ENCODE peak calls at places on chromosome 18, in nine cellular contexts. One of them, this sample, is unnamed.

GRCh38 chr18:73645175-73645715 is 502.4 kb downstream of the FBXO15 start:
- DNase-seq in ovary: no peak
- DNase-seq in right lobe of liver: no peak
- DNase-seq in HCT116: no peak
- DNase-seq in adrenal gland: no peak
- DNase-seq in breast epithelium: no peak
- DNase-seq in A549: no peak
- DNase-seq in prostate gland: no peak
- DNase-seq in H1: no peak
- DNase-seq in this sample: no peak

GRCh38 chr18:9619545-9619944 is 5.2 kb upstream of the PPP4R1 start:
- DNase-seq in ovary: no peak
- DNase-seq in right lobe of liver: no peak
- DNase-seq in HCT116: no peak
- DNase-seq in adrenal gland: no peak
- DNase-seq in breast epithelium: no peak
- DNase-seq in A549: no peak
- DNase-seq in prostate gland: no peak
- DNase-seq in H1: no peak
- DNase-seq in this sample: no peak

GRCh38 chr18:23719634-23720201 is 30.5 kb downstream of the LAMA3 start:
- DNase-seq in ovary: no peak
- DNase-seq in right lobe of liver: no peak
- DNase-seq in HCT116: peak
- DNase-seq in adrenal gland: peak
- DNase-seq in breast epithelium: no peak
- DNase-seq in A549: peak
- DNase-seq in prostate gland: no peak
- DNase-seq in H1: peak
- DNase-seq in this sample: no peak

GRCh38 chr18:28494151-28494550 is 317.2 kb upstream of the CDH2 start:
- DNase-seq in ovary: no peak
- DNase-seq in right lobe of liver: no peak
- DNase-seq in HCT116: no peak
- DNase-seq in adrenal gland: no peak
- DNase-seq in breast epithelium: no peak
- DNase-seq in A549: no peak
- DNase-seq in prostate gland: no peak
- DNase-seq in H1: no peak
- DNase-seq in this sample: no peak

GRCh38 chr18:76588591-76589303 is 93.7 kb upstream of the ZNF516 start:
- DNase-seq in ovary: no peak
- DNase-seq in right lobe of liver: no peak
- DNase-seq in HCT116: no peak
- DNase-seq in adrenal gland: peak
- DNase-seq in breast epithelium: no peak
- DNase-seq in A549: no peak
- DNase-seq in prostate gland: no peak
- DNase-seq in H1: no peak
- DNase-seq in this sample: no peak

GRCh38 chr18:67600181-67600631 is 83.7 kb upstream of the DSEL start:
- DNase-seq in ovary: no peak
- DNase-seq in right lobe of liver: no peak
- DNase-seq in HCT116: no peak
- DNase-seq in adrenal gland: no peak
- DNase-seq in breast epithelium: no peak
- DNase-seq in A549: no peak
- DNase-seq in prostate gland: no peak
- DNase-seq in H1: no peak
- DNase-seq in this sample: no peak

GRCh38 chr18:75293591-75293990 is 83.0 kb downstream of the TSHZ1 start:
- DNase-seq in ovary: no peak
- DNase-seq in right lobe of liver: no peak
- DNase-seq in HCT116: no peak
- DNase-seq in adrenal gland: no peak
- DNase-seq in breast epithelium: no peak
- DNase-seq in A549: no peak
- DNase-seq in prostate gland: no peak
- DNase-seq in H1: no peak
- DNase-seq in this sample: no peak

GRCh38 chr18:13161276-13161899 is 57.2 kb upstream of the LDLRAD4 start:
- DNase-seq in ovary: no peak
- DNase-seq in right lobe of liver: no peak
- DNase-seq in HCT116: no peak
- DNase-seq in adrenal gland: no peak
- DNase-seq in breast epithelium: no peak
- DNase-seq in A549: no peak
- DNase-seq in prostate gland: no peak
- DNase-seq in H1: no peak
- DNase-seq in this sample: no peak

GRCh38 chr18:79569720-79570119 is 109.9 kb upstream of the CTDP1 start:
- DNase-seq in ovary: peak
- DNase-seq in right lobe of liver: peak
- DNase-seq in HCT116: no peak
- DNase-seq in adrenal gland: no peak
- DNase-seq in breast epithelium: peak
- DNase-seq in A549: no peak
- DNase-seq in prostate gland: no peak
- DNase-seq in H1: no peak
- DNase-seq in this sample: no peak

GRCh38 chr18:79570266-79571201 is 109.1 kb upstream of the CTDP1 start:
- DNase-seq in ovary: peak
- DNase-seq in right lobe of liver: peak
- DNase-seq in HCT116: peak
- DNase-seq in adrenal gland: peak
- DNase-seq in breast epithelium: peak
- DNase-seq in A549: no peak
- DNase-seq in prostate gland: no peak
- DNase-seq in H1: no peak
- DNase-seq in this sample: no peak

GRCh38 chr18:79566841-79567370 is 112.7 kb upstream of the CTDP1 start:
- DNase-seq in ovary: no peak
- DNase-seq in right lobe of liver: peak
- DNase-seq in HCT116: no peak
- DNase-seq in adrenal gland: no peak
- DNase-seq in breast epithelium: no peak
- DNase-seq in A549: no peak
- DNase-seq in prostate gland: no peak
- DNase-seq in H1: no peak
- DNase-seq in this sample: no peak

GRCh38 chr18:79568543-79569205 is 110.9 kb upstream of the CTDP1 start:
- DNase-seq in ovary: peak
- DNase-seq in right lobe of liver: peak
- DNase-seq in HCT116: no peak
- DNase-seq in adrenal gland: no peak
- DNase-seq in breast epithelium: no peak
- DNase-seq in A549: no peak
- DNase-seq in prostate gland: no peak
- DNase-seq in H1: no peak
- DNase-seq in this sample: peak

DNA sequence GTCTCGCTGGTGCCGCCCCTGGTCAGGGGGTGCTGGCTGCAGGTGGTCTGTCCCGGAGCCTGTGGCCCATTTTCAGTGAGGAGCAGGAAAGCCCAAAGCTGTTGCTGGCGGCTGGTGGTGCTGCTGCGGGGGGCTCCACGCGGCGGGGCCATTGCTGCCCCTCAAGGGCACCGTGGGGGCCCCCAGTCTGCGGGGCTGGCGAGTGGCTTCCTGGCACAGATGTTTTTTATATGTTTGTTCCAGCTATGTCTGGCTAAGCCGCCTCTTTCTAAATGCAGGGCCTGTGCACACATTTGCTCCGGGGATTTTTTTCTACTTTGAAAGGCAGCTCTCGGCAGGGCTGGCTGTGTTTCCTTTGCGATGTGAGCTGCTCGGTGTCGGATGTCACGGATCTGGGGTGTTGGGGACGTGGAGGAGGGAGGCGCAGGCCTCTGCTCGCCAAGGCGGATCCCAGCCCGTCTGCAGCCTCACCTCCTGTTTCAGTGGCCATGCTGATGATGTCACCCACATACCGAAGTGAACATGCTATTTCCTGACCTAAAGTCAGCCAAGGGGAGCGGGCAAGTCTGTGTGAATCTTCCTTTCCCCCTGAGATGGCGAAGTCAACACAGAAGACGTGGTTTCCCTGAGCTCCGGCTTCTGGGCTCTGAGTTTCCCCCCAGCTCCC is 112.0 kb upstream of the CTDP1 start:
- DNase-seq in ovary: no peak
- DNase-seq in right lobe of liver: peak
- DNase-seq in HCT116: no peak
- DNase-seq in adrenal gland: no peak
- DNase-seq in breast epithelium: no peak
- DNase-seq in A549: no peak
- DNase-seq in prostate gland: peak
- DNase-seq in H1: peak
- DNase-seq in this sample: peak
- H3K27ac ChIP-seq in ovary: no peak
- H3K27ac ChIP-seq in right lobe of liver: no peak
- H3K27ac ChIP-seq in HCT116: no peak
- H3K27ac ChIP-seq in adrenal gland: no peak
- H3K27ac ChIP-seq in breast epithelium: peak
- H3K27ac ChIP-seq in A549: no peak
- H3K27ac ChIP-seq in prostate gland: peak
- H3K27ac ChIP-seq in H1: peak
- H3K27ac ChIP-seq in this sample: peak

GRCh38 chr18:39558658-39559057 is 1993.1 kb upstream of the CELF4 start:
- DNase-seq in ovary: no peak
- DNase-seq in right lobe of liver: no peak
- DNase-seq in HCT116: no peak
- DNase-seq in adrenal gland: no peak
- DNase-seq in breast epithelium: no peak
- DNase-seq in A549: no peak
- DNase-seq in prostate gland: no peak
- DNase-seq in H1: no peak
- DNase-seq in this sample: no peak

GRCh38 chr18:39555511-39555910 is 1989.9 kb upstream of the CELF4 start:
- DNase-seq in ovary: no peak
- DNase-seq in right lobe of liver: no peak
- DNase-seq in HCT116: no peak
- DNase-seq in adrenal gland: no peak
- DNase-seq in breast epithelium: no peak
- DNase-seq in A549: no peak
- DNase-seq in prostate gland: no peak
- DNase-seq in H1: no peak
- DNase-seq in this sample: no peak

GRCh38 chr18:39564716-39565115 is 1999.1 kb upstream of the CELF4 start:
- DNase-seq in ovary: no peak
- DNase-seq in right lobe of liver: no peak
- DNase-seq in HCT116: no peak
- DNase-seq in adrenal gland: no peak
- DNase-seq in breast epithelium: no peak
- DNase-seq in A549: no peak
- DNase-seq in prostate gland: no peak
- DNase-seq in H1: no peak
- DNase-seq in this sample: no peak

DNA sequence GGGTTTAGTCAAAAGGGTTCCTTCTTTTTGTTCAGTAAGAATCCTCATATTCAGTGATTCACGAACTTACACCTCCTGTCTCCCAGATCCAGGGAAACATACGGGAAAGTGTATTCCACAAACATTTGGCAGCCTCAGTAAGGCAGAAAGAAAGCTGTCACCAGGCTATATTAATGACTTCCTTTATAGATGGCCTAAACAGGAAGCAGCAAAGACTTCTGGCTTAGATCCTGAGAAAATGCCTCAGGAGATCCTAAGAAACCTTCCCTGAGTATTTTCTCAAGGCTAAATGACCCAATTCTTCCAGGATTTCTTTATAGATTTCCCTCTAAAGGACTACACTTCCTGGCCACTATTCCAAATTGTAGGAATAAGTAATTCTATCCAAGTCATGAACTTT is 1995.5 kb upstream of the CELF4 start:
- DNase-seq in ovary: no peak
- DNase-seq in right lobe of liver: no peak
- DNase-seq in HCT116: no peak
- DNase-seq in adrenal gland: no peak
- DNase-seq in breast epithelium: no peak
- DNase-seq in A549: no peak
- DNase-seq in prostate gland: no peak
- DNase-seq in H1: no peak
- DNase-seq in this sample: no peak
- TF ChIP-seq POLR2A in ovary: no peak
- TF ChIP-seq POLR2A in right lobe of liver: no peak
- TF ChIP-seq POLR2A in HCT116: no peak
- TF ChIP-seq POLR2A in adrenal gland: no peak
- TF ChIP-seq POLR2A in breast epithelium: no peak
- TF ChIP-seq POLR2A in A549: no peak
- TF ChIP-seq POLR2A in prostate gland: no peak
- TF ChIP-seq POLR2A in H1: no peak
- TF ChIP-seq POLR2A in this sample: no peak

GRCh38 chr18:59144483-59144882 is 4.8 kb downstream of the SEC11C start:
- DNase-seq in ovary: no peak
- DNase-seq in right lobe of liver: no peak
- DNase-seq in HCT116: no peak
- DNase-seq in adrenal gland: no peak
- DNase-seq in breast epithelium: no peak
- DNase-seq in A549: no peak
- DNase-seq in prostate gland: no peak
- DNase-seq in H1: no peak
- DNase-seq in this sample: no peak

GRCh38 chr18:59140287-59140885 is 702 bp downstream of the SEC11C start:
- DNase-seq in ovary: no peak
- DNase-seq in right lobe of liver: no peak
- DNase-seq in HCT116: no peak
- DNase-seq in adrenal gland: peak
- DNase-seq in breast epithelium: no peak
- DNase-seq in A549: peak
- DNase-seq in prostate gland: peak
- DNase-seq in H1: no peak
- DNase-seq in this sample: no peak

GRCh38 chr18:59141294-59142068 is 1.8 kb downstream of the SEC11C start:
- DNase-seq in ovary: no peak
- DNase-seq in right lobe of liver: no peak
- DNase-seq in HCT116: no peak
- DNase-seq in adrenal gland: no peak
- DNase-seq in breast epithelium: no peak
- DNase-seq in A549: no peak
- DNase-seq in prostate gland: peak
- DNase-seq in H1: no peak
- DNase-seq in this sample: no peak

GRCh38 chr18:59143441-59143840 is 3.8 kb downstream of the SEC11C start:
- DNase-seq in ovary: no peak
- DNase-seq in right lobe of liver: no peak
- DNase-seq in HCT116: no peak
- DNase-seq in adrenal gland: no peak
- DNase-seq in breast epithelium: no peak
- DNase-seq in A549: no peak
- DNase-seq in prostate gland: no peak
- DNase-seq in H1: no peak
- DNase-seq in this sample: no peak

GRCh38 chr18:59142274-59142673 is 2.6 kb downstream of the SEC11C start:
- DNase-seq in ovary: no peak
- DNase-seq in right lobe of liver: no peak
- DNase-seq in HCT116: no peak
- DNase-seq in adrenal gland: no peak
- DNase-seq in breast epithelium: no peak
- DNase-seq in A549: no peak
- DNase-seq in prostate gland: no peak
- DNase-seq in H1: no peak
- DNase-seq in this sample: no peak
- H3K27ac ChIP-seq in ovary: no peak
- H3K27ac ChIP-seq in right lobe of liver: peak
- H3K27ac ChIP-seq in HCT116: no peak
- H3K27ac ChIP-seq in adrenal gland: no peak
- H3K27ac ChIP-seq in breast epithelium: no peak
- H3K27ac ChIP-seq in A549: no peak
- H3K27ac ChIP-seq in prostate gland: peak
- H3K27ac ChIP-seq in H1: no peak
- H3K27ac ChIP-seq in this sample: no peak

GRCh38 chr18:79791141-79791972 is 6.4 kb upstream of the KCNG2 start:
- DNase-seq in ovary: no peak
- DNase-seq in right lobe of liver: peak
- DNase-seq in HCT116: no peak
- DNase-seq in adrenal gland: peak
- DNase-seq in breast epithelium: peak
- DNase-seq in A549: peak
- DNase-seq in prostate gland: peak
- DNase-seq in H1: no peak
- DNase-seq in this sample: peak
- TF ChIP-seq POLR2A in ovary: no peak
- TF ChIP-seq POLR2A in right lobe of liver: no peak
- TF ChIP-seq POLR2A in HCT116: no peak
- TF ChIP-seq POLR2A in adrenal gland: no peak
- TF ChIP-seq POLR2A in breast epithelium: no peak
- TF ChIP-seq POLR2A in A549: no peak
- TF ChIP-seq POLR2A in prostate gland: no peak
- TF ChIP-seq POLR2A in H1: no peak
- TF ChIP-seq POLR2A in this sample: no peak